ENCODE peak calls at places on chromosome 11, in ten cellular contexts. M is amniotic stem cell, O is kidney epithelial cell, B is foreskin keratinocyte, N is globus pallidus, F is pancreas, A is NCI-H1092, Y is H9, J is ELR, V is left kidney. D is an unnamed sample.

GRCh38 chr11:109123811-109124787 is 297.9 kb upstream of the C11orf87 start:
- DNase-seq in M (no peak), O (no peak), B (no peak), N (no peak), F (no peak), A (peak), Y (peak), J (no peak), V (peak), D (no peak)

GRCh38 chr11:45252134-45252856 is 33.8 kb downstream of the SYT13 start:
- DNase-seq in M (no peak), O (no peak), B (no peak), N (no peak), F (peak), A (no peak), Y (peak), J (peak), V (peak), D (peak)

GRCh38 chr11:31414338-31414737 is 44.7 kb downstream of the DNAJC24 start:
- DNase-seq in M (no peak), O (no peak), B (peak), N (no peak), F (no peak), A (no peak), Y (no peak), J (no peak), V (no peak), D (no peak)

GRCh38 chr11:531826-532511 is 3.4 kb downstream of the HRAS start:
- DNase-seq in M (no peak), O (no peak), B (no peak), N (no peak), F (no peak), A (no peak), Y (no peak), J (peak), V (no peak), D (peak)

GRCh38 chr11:70026012-70026411 is 52.1 kb upstream of the ANO1 start:
- DNase-seq in M (no peak), O (no peak), B (no peak), N (no peak), F (no peak), A (no peak), Y (no peak), J (no peak), V (no peak), D (no peak)

GRCh38 chr11:107501713-107502112 is 44.1 kb upstream of the CWF19L2 start:
- DNase-seq in M (no peak), O (no peak), B (no peak), N (no peak), F (no peak), A (no peak), Y (no peak), J (no peak), V (no peak), D (no peak)

GRCh38 chr11:10379871-10380568 is 75.0 kb upstream of the AMPD3 start:
- DNase-seq in M (no peak), O (no peak), B (peak), N (no peak), F (no peak), A (peak), Y (no peak), J (peak), V (no peak), D (no peak)

GRCh38 chr11:77151804-77152513 is 23.9 kb downstream of the MYO7A start:
- DNase-seq in M (no peak), O (no peak), B (no peak), N (no peak), F (no peak), A (peak), Y (no peak), J (no peak), V (no peak), D (no peak)

GRCh38 chr11:122439911-122440782 is 215.4 kb upstream of the UBASH3B start:
- DNase-seq in M (no peak), O (peak), B (no peak), N (peak), F (no peak), A (peak), Y (peak), J (no peak), V (peak), D (peak)

GRCh38 chr11:32385998-32386397 is 49.3 kb downstream of the WT1 start:
- DNase-seq in M (no peak), O (no peak), B (peak), N (no peak), F (no peak), A (no peak), Y (peak), J (peak), V (peak), D (peak)

GRCh38 chr11:126327280-126328000 is 23.6 kb downstream of the DCPS start:
- DNase-seq in M (no peak), O (no peak), B (no peak), N (no peak), F (no peak), A (no peak), Y (no peak), J (no peak), V (no peak), D (no peak)

GRCh38 chr11:34308821-34309585 is 48.8 kb downstream of the ABTB2 start:
- DNase-seq in M (no peak), O (no peak), B (no peak), N (no peak), F (no peak), A (no peak), Y (no peak), J (peak), V (no peak), D (no peak)

GRCh38 chr11:2655320-2655719 is 44.5 kb downstream of the KCNQ1OT1 start:
- DNase-seq in M (no peak), O (no peak), B (no peak), N (no peak), F (peak), A (no peak), Y (no peak), J (no peak), V (no peak), D (no peak)

GRCh38 chr11:23540101-23540561 is 679.9 kb upstream of the CCDC179 start:
- DNase-seq in M (no peak), O (no peak), B (peak), N (peak), F (no peak), A (no peak), Y (peak), J (peak), V (peak), D (peak)

GRCh38 chr11:2382927-2383822 is 6.1 kb downstream of the CD81 start:
- DNase-seq in M (no peak), O (no peak), B (no peak), N (no peak), F (no peak), A (no peak), Y (peak), J (peak), V (peak), D (no peak)

GRCh38 chr11:7547091-7547490 is 33.3 kb downstream of the PPFIBP2 start:
- DNase-seq in M (no peak), O (no peak), B (no peak), N (no peak), F (no peak), A (no peak), Y (no peak), J (no peak), V (peak), D (no peak)

GRCh38 chr11:72227316-72228228 is 3.0 kb downstream of the INPPL1 start:
- DNase-seq in M (no peak), O (no peak), B (no peak), N (peak), F (no peak), A (peak), Y (peak), J (no peak), V (no peak), D (peak)

GRCh38 chr11:85694385-85694980 is 8.5 kb upstream of the CCDC89 start:
- DNase-seq in M (peak), O (no peak), B (no peak), N (peak), F (no peak), A (no peak), Y (no peak), J (peak), V (peak), D (peak)

GRCh38 chr11:109733245-109733644 is 311.3 kb downstream of the C11orf87 start:
- DNase-seq in M (no peak), O (no peak), B (peak), N (no peak), F (no peak), A (no peak), Y (no peak), J (peak), V (no peak), D (no peak)

GRCh38 chr11:128589998-128590397 is 2.6 kb upstream of the ETS1 start:
- DNase-seq in M (no peak), O (no peak), B (no peak), N (no peak), F (no peak), A (no peak), Y (no peak), J (no peak), V (no peak), D (no peak)

GRCh38 chr11:89267660-89268302 is 90.1 kb downstream of the TYR start:
- DNase-seq in M (no peak), O (no peak), B (no peak), N (no peak), F (no peak), A (no peak), Y (no peak), J (no peak), V (no peak), D (no peak)

GRCh38 chr11:67640021-67640757 is 626 bp upstream of the TBX10 start:
- DNase-seq in M (no peak), O (no peak), B (no peak), N (peak), F (peak), A (no peak), Y (peak), J (peak), V (peak), D (peak)

GRCh38 chr11:37533830-37534229 is 935.8 kb upstream of the RAG2 start:
- DNase-seq in M (no peak), O (no peak), B (no peak), N (no peak), F (no peak), A (no peak), Y (no peak), J (peak), V (no peak), D (no peak)